ENCODE peak calls at places on chromosomes 2 and 18, in four cellular contexts. U is effector memory CD4-positive, alpha-beta T cell; K is pancreas; E is WERI-Rb-1. J is an unnamed sample.

GRCh38 chr2:223619486-223620129 is 17.4 kb upstream of the SCG2 start:
- DNase-seq in K (no peak), U (no peak), E (peak; percentile 64), J (no peak)

GRCh38 chr2:77270433-77270832 is 251.7 kb downstream of the LRRTM4 start:
- DNase-seq in K (no peak), U (no peak), E (no peak), J (no peak)

GRCh38 chr2:98039085-98039756 is 43.5 kb upstream of the TMEM131 start:
- DNase-seq in U (no peak), E (no peak), K (no peak), J (no peak)

GRCh38 chr2:78845786-78846185 is 179.7 kb upstream of the REG3G start:
- DNase-seq in U (no peak), E (no peak), K (no peak), J (no peak)

GRCh38 chr2:231146656-231147055 is 21.8 kb upstream of the HTR2B start:
- DNase-seq in U (no peak), E (no peak), K (no peak), J (no peak)

GRCh38 chr18:48832961-48833700 is 117.6 kb downstream of the SMAD7 start:
- DNase-seq in E (peak; percentile 75), U (no peak), K (peak; percentile 66), J (no peak)

GRCh38 chr2:238864207-238865014 is 16.5 kb downstream of the TWIST2 start:
- DNase-seq in E (no peak), K (peak; percentile 68), U (no peak), J (no peak)

GRCh38 chr2:20615466-20616241 is 35.2 kb downstream of the HS1BP3 start:
- DNase-seq in E (peak; percentile 12), K (peak; percentile 33), U (no peak), J (no peak)

GRCh38 chr2:28956890-28957289 is 24.2 kb upstream of the TOGARAM2 start:
- DNase-seq in K (no peak), E (peak; percentile 55), U (no peak), J (no peak)

GRCh38 chr2:217934321-217935131 is 68.3 kb downstream of the TNS1 start:
- DNase-seq in U (no peak), E (no peak), K (peak; percentile 41), J (no peak)

GRCh38 chr2:218172808-218173207 is 6.0 kb upstream of the CXCR1 start:
- DNase-seq in U (no peak), K (no peak), E (no peak), J (no peak)

GRCh38 chr2:241809383-241810303 is 650 bp downstream of the NEU4 start:
- DNase-seq in K (peak; percentile 64), E (peak; percentile 4), U (no peak), J (no peak)

GRCh38 chr2:172783091-172783898 is 47.6 kb downstream of the RAPGEF4 start:
- DNase-seq in U (no peak), K (no peak), E (no peak), J (no peak)

GRCh38 chr2:48699377-48699951 is 56.1 kb downstream of the LHCGR start:
- DNase-seq in U (no peak), E (no peak), K (no peak), J (no peak)

GRCh38 chr2:138105358-138105757 is 141.1 kb downstream of the HNMT start:
- DNase-seq in K (no peak), U (no peak), E (no peak), J (no peak)

GRCh38 chr2:123512547-123512946 is 512.5 kb upstream of the CNTNAP5 start:
- DNase-seq in U (no peak), E (no peak), K (no peak), J (no peak)

GRCh38 chr2:169732075-169732474 is 1.6 kb upstream of the KLHL23 start:
- DNase-seq in K (no peak), U (no peak), E (no peak), J (no peak)

GRCh38 chr2:49770919-49771318 is 616.6 kb upstream of the FSHR start:
- DNase-seq in E (peak; percentile 81), K (peak; percentile 75), U (no peak), J (no peak)

GRCh38 chr18:75044791-75045190 is 164.1 kb downstream of the PTGR3 start:
- DNase-seq in E (no peak), K (no peak), U (no peak), J (no peak)

GRCh38 chr18:35178260-35178659 is 62.6 kb upstream of the ZNF397 start:
- DNase-seq in U (no peak), K (no peak), E (no peak), J (no peak)

GRCh38 chr2:144330951-144331651 is 188.8 kb downstream of the ZEB2 start:
- DNase-seq in K (no peak), E (no peak), U (no peak), J (peak; percentile 20)

GRCh38 chr2:164719996-164720941 is 99.0 kb upstream of the GRB14 start:
- DNase-seq in U (no peak), K (no peak), E (no peak), J (no peak)

GRCh38 chr2:202529389-202529788 is 105.4 kb upstream of the FAM117B start:
- DNase-seq in U (no peak), K (no peak), E (no peak), J (no peak)

GRCh38 chr18:75090336-75090735 is 118.6 kb downstream of the PTGR3 start:
- DNase-seq in E (no peak), U (no peak), K (no peak), J (no peak)

GRCh38 chr2:54680397-54681032 is 42.9 kb upstream of the EML6 start:
- DNase-seq in K (no peak), U (no peak), E (no peak), J (no peak)

GRCh38 chr2:202157211-202157985 is 81.0 kb downstream of the SUMO1 start:
- DNase-seq in K (no peak), U (no peak), E (no peak), J (no peak)

GRCh38 chr2:7012141-7012809 is 95.1 kb downstream of the RNF144A start:
- DNase-seq in E (no peak), U (no peak), K (no peak), J (no peak)

GRCh38 chr2:105143467-105144127 is 97.9 kb upstream of the GPR45 start:
- DNase-seq in E (no peak), K (peak; percentile 40), U (no peak), J (no peak)
- H3K4me3 ChIP-seq in E (peak overlapping the region; percentile 19), K (no peak overlapping the region), U (peak overlapping the region; percentile 47), J (no peak overlapping the region)

GRCh38 chr2:112540906-112541305 is 1.4 kb upstream of the POLR1B start:
- DNase-seq in U (no peak), E (no peak), K (no peak), J (no peak)
- H3K4me3 ChIP-seq in U (peak overlapping the region; percentile 87), E (no peak overlapping the region), K (no peak overlapping the region), J (peak overlapping the region; percentile 70)

DNA sequence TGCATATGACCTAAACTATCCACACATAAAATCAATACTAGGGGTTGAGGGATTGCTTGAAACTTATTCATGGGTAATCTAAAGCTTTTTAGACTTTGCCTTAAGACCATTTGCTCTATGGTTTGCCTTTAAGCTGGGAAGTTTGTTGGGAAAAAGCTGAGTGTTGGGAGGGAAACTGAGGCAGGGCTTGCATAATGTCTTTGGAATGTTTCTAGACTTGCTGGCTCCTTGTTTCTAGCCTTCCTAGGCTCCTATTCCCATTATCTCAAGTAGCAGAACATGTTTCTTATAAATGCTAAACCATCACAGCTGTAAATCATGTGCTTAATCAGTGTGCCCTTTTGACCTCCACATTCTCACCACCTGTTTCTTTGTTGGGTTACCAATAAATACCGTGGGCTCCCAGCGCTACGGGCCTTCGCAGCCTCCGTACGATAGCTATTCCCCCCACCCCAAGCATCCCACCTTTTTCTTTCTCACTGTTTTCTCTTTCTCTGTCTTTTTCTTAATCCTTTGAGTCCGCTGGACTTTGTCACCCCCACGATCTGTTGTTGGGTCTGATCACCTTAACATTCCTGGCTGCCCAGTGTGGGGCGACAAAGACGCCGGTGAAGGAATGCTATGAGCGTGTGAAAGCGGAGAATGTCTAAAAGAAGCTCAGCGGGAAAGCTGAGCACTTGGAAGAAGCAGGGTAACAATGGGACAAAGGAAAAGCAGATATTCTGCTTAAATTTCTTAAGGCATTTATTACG is 49.4 kb upstream of the CWC22 start:
- DNase-seq in E (no peak), U (no peak), K (no peak), J (no peak)
- H3K4me3 ChIP-seq in E (no peak overlapping the region), U (no peak overlapping the region), K (no peak overlapping the region), J (no peak overlapping the region)

DNA sequence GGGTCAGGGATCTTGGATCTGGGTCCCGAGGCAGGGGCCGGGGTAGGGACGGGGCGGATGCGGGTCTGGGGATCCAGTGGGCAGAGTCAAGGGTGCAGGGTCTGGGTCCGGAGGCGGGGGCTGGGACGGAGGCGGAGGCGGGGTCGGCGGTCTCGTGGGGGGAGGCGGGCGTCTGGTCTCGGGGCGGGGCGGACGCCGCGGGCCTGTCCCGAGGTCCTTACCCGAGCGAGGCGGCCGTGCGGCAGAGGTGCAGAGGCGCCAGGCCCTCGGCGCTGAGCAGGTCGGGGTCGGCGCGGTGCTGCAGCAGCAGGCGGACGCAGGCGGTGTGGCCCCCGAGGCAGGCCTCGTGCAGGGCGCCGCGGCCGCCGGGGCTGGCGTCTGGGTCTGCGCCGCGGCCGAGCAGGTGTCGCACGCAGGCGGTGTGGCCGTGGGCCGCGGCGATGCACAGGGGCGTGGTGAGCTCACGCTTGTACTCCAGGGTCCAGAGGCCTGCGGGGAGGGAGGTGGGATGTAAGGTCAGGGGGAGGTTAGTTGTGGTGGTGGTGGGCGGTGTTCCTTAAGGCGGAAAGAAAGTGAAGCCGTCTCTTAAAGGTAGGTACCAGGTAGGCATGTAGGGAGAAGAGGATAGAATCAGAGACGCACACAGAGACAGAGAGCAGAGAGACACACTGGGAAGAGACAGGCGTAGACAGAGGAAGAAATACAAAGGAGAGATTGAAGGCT is 26.6 kb downstream of the ASB18 start:
- DNase-seq in E (no peak), K (no peak), U (no peak), J (no peak)
- H3K4me3 ChIP-seq in E (no peak overlapping the region), K (no peak overlapping the region), U (no peak overlapping the region), J (no peak overlapping the region)

DNA sequence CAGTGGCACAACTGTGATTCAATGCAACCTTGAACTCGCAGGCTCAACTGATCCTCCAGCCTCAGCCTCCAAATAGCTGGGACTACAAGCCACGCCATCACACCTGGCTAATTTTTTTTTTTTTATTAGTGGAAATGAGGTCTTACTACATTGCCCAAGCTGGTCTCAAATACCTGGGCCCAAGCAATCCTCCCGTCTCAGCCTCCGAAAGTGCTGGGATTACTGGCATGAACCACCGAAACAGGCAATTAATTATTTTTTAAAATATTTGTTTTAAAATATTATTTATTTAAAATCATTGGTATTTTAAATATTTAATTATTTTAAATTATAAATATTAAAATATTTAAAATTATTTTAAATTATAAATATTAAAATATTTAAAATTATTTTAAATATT is 24.5 kb downstream of the SRBD1 start:
- DNase-seq in E (no peak), K (no peak), U (no peak), J (no peak)
- H3K4me3 ChIP-seq in E (no peak overlapping the region), K (no peak overlapping the region), U (no peak overlapping the region), J (no peak overlapping the region)

GRCh38 chr2:134134313-134134706 is 119.6 kb upstream of the MGAT5 start:
- DNase-seq in K (no peak), U (no peak), E (no peak), J (no peak)

GRCh38 chr2:134131681-134132486 is 122.0 kb upstream of the MGAT5 start:
- DNase-seq in E (no peak), K (no peak), U (no peak), J (no peak)

GRCh38 chr2:134134827-134135226 is 119.0 kb upstream of the MGAT5 start:
- DNase-seq in E (no peak), U (no peak), K (no peak), J (no peak)

GRCh38 chr2:134132487-134132857 is 121.4 kb upstream of the MGAT5 start:
- DNase-seq in E (no peak), K (no peak), U (no peak), J (no peak)

GRCh38 chr2:134133622-134134312 is 120.1 kb upstream of the MGAT5 start:
- DNase-seq in K (no peak), E (no peak), U (no peak), J (no peak)
- H3K4me3 ChIP-seq in K (no peak overlapping the region), E (no peak overlapping the region), U (no peak overlapping the region), J (no peak overlapping the region)

GRCh38 chr18:45724591-45724990 is 610 bp downstream of the SLC14A1 start:
- DNase-seq in E (no peak), U (no peak), K (no peak), J (no peak)
- H3K4me3 ChIP-seq in E (no peak overlapping the region), U (no peak overlapping the region), K (no peak overlapping the region), J (no peak overlapping the region)